ENCODE peak calls at places on chromosomes 1 and 21, in eight cellular contexts. One of them, this sample, is unnamed.

GRCh38 chr1:96651517-96651916 is 70.1 kb upstream of the PTBP2 start:
- DNase-seq in upper lobe of right lung: no peak
- DNase-seq in left lung: no peak
- DNase-seq in dorsolateral prefrontal cortex: no peak
- DNase-seq in HepG2: peak
- DNase-seq in glutamatergic neuron: no peak
- DNase-seq in mucosa of descending colon: no peak
- DNase-seq in progenitor cell of endocrine pancreas: no peak
- DNase-seq in this sample: no peak

GRCh38 chr1:2253036-2253796 is 25.1 kb downstream of the SKI start:
- DNase-seq in HepG2: no peak
- DNase-seq in progenitor cell of endocrine pancreas: no peak
- DNase-seq in glutamatergic neuron: peak
- DNase-seq in left lung: no peak
- DNase-seq in mucosa of descending colon: peak
- DNase-seq in upper lobe of right lung: no peak
- DNase-seq in dorsolateral prefrontal cortex: no peak
- DNase-seq in this sample: no peak

GRCh38 chr21:29332461-29333354 is 34.0 kb downstream of the BACH1 start:
- DNase-seq in HepG2: no peak
- DNase-seq in left lung: no peak
- DNase-seq in dorsolateral prefrontal cortex: no peak
- DNase-seq in glutamatergic neuron: no peak
- DNase-seq in mucosa of descending colon: no peak
- DNase-seq in upper lobe of right lung: no peak
- DNase-seq in progenitor cell of endocrine pancreas: no peak
- DNase-seq in this sample: no peak

GRCh38 chr1:36223373-36223995 is 759 bp upstream of the THRAP3 start:
- DNase-seq in mucosa of descending colon: no peak
- DNase-seq in left lung: no peak
- DNase-seq in HepG2: no peak
- DNase-seq in glutamatergic neuron: no peak
- DNase-seq in upper lobe of right lung: no peak
- DNase-seq in progenitor cell of endocrine pancreas: no peak
- DNase-seq in dorsolateral prefrontal cortex: no peak
- DNase-seq in this sample: no peak

GRCh38 chr1:82485591-82486369 is 685.0 kb downstream of the ADGRL2 start:
- DNase-seq in HepG2: no peak
- DNase-seq in progenitor cell of endocrine pancreas: no peak
- DNase-seq in upper lobe of right lung: no peak
- DNase-seq in glutamatergic neuron: no peak
- DNase-seq in mucosa of descending colon: no peak
- DNase-seq in left lung: peak
- DNase-seq in dorsolateral prefrontal cortex: peak
- DNase-seq in this sample: no peak

GRCh38 chr1:247906504-247907047 is 11.2 kb downstream of the OR2W3 start:
- DNase-seq in progenitor cell of endocrine pancreas: no peak
- DNase-seq in left lung: no peak
- DNase-seq in HepG2: no peak
- DNase-seq in mucosa of descending colon: no peak
- DNase-seq in upper lobe of right lung: no peak
- DNase-seq in glutamatergic neuron: no peak
- DNase-seq in dorsolateral prefrontal cortex: no peak
- DNase-seq in this sample: no peak

GRCh38 chr1:218585565-218586184 is 240.5 kb downstream of the TGFB2 start:
- DNase-seq in progenitor cell of endocrine pancreas: no peak
- DNase-seq in mucosa of descending colon: no peak
- DNase-seq in dorsolateral prefrontal cortex: no peak
- DNase-seq in left lung: no peak
- DNase-seq in HepG2: no peak
- DNase-seq in upper lobe of right lung: no peak
- DNase-seq in glutamatergic neuron: peak
- DNase-seq in this sample: no peak

GRCh38 chr1:179876289-179876715 is 1.3 kb downstream of the TOR1AIP2 start:
- DNase-seq in left lung: no peak
- DNase-seq in glutamatergic neuron: no peak
- DNase-seq in HepG2: peak
- DNase-seq in progenitor cell of endocrine pancreas: no peak
- DNase-seq in mucosa of descending colon: no peak
- DNase-seq in upper lobe of right lung: no peak
- DNase-seq in dorsolateral prefrontal cortex: no peak
- DNase-seq in this sample: no peak

DNA sequence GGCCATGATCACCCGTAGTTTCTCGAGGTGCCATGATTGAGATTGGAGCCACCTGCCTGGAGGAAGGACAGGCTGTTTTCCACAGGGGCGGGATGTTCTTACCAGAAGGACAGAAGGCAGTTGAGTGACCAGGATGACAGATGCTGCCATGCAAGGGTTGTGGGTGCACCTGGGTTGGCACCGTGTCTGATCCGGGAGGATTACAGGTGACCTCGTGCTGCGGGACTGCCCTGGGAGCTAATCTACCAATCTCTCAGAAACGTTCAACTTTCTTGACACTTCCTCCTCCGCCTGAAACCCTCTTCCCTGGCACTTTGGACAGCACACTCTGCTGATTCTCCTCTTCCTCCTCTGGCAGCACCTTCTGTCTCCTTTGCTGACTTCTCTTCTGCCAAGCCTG is 13.8 kb upstream of the SLC6A9 start:
- DNase-seq in progenitor cell of endocrine pancreas: no peak
- DNase-seq in left lung: no peak
- DNase-seq in upper lobe of right lung: no peak
- DNase-seq in glutamatergic neuron: no peak
- DNase-seq in HepG2: no peak
- DNase-seq in mucosa of descending colon: no peak
- DNase-seq in dorsolateral prefrontal cortex: no peak
- DNase-seq in this sample: no peak
- TF ChIP-seq CTCF in progenitor cell of endocrine pancreas: no peak
- TF ChIP-seq CTCF in left lung: no peak
- TF ChIP-seq CTCF in upper lobe of right lung: no peak
- TF ChIP-seq CTCF in glutamatergic neuron: no peak
- TF ChIP-seq CTCF in HepG2: no peak
- TF ChIP-seq CTCF in mucosa of descending colon: no peak
- TF ChIP-seq CTCF in dorsolateral prefrontal cortex: no peak
- TF ChIP-seq CTCF in this sample: no peak

DNA sequence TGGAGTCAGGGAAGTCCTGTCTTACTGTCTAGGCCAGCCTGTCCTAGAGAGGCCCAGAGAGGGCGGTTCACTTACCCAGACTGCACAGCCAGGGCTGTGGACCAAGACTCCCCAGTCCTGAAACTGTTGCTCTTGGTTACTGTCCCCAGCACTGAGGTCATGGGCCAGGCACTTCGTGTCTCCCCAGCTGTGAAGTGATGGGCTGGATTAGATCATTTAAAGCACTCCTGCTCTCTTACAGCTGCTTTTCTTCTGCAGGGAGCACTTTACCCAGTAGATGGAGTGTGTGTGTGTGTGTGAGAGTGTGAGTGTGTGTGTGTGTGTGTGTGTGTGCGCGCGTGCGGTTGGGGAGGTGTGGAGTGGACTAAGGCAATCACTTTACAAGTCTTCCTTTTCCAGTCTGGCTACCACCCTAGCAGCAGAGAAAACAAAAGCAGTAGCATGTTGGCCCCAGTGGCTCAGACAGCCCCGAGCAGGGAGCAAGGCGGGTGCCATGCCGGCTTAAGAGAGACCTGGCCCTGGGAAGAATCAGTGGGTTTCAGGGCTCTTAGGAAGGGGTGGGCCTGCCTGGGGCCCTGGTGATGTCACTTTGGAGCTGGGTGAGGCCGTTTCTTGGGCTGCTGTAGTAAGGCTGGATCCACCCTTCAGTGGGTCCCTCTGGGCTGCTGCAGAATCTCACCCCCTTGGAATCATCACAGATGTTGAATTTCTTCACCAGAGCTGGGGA is 2.4 kb downstream of the SPSB1 start:
- DNase-seq in mucosa of descending colon: peak
- DNase-seq in glutamatergic neuron: peak
- DNase-seq in upper lobe of right lung: no peak
- DNase-seq in dorsolateral prefrontal cortex: no peak
- DNase-seq in progenitor cell of endocrine pancreas: no peak
- DNase-seq in left lung: no peak
- DNase-seq in HepG2: no peak
- DNase-seq in this sample: no peak
- TF ChIP-seq CTCF in mucosa of descending colon: no peak
- TF ChIP-seq CTCF in glutamatergic neuron: no peak
- TF ChIP-seq CTCF in upper lobe of right lung: no peak
- TF ChIP-seq CTCF in dorsolateral prefrontal cortex: no peak
- TF ChIP-seq CTCF in progenitor cell of endocrine pancreas: no peak
- TF ChIP-seq CTCF in left lung: no peak
- TF ChIP-seq CTCF in HepG2: peak
- TF ChIP-seq CTCF in this sample: no peak

GRCh38 chr1:34916104-34916503 is 13.3 kb downstream of the DLGAP3 start:
- DNase-seq in upper lobe of right lung: no peak
- DNase-seq in left lung: no peak
- DNase-seq in mucosa of descending colon: no peak
- DNase-seq in progenitor cell of endocrine pancreas: no peak
- DNase-seq in dorsolateral prefrontal cortex: no peak
- DNase-seq in glutamatergic neuron: no peak
- DNase-seq in HepG2: no peak
- DNase-seq in this sample: no peak

GRCh38 chr1:34917017-34917416 is 12.4 kb downstream of the DLGAP3 start:
- DNase-seq in progenitor cell of endocrine pancreas: no peak
- DNase-seq in glutamatergic neuron: no peak
- DNase-seq in HepG2: no peak
- DNase-seq in upper lobe of right lung: no peak
- DNase-seq in left lung: no peak
- DNase-seq in mucosa of descending colon: no peak
- DNase-seq in dorsolateral prefrontal cortex: no peak
- DNase-seq in this sample: no peak

GRCh38 chr1:34915521-34915920 is 13.9 kb downstream of the DLGAP3 start:
- DNase-seq in left lung: no peak
- DNase-seq in progenitor cell of endocrine pancreas: no peak
- DNase-seq in glutamatergic neuron: no peak
- DNase-seq in dorsolateral prefrontal cortex: no peak
- DNase-seq in mucosa of descending colon: no peak
- DNase-seq in HepG2: no peak
- DNase-seq in upper lobe of right lung: no peak
- DNase-seq in this sample: no peak

GRCh38 chr1:34914958-34915357 is 14.5 kb downstream of the DLGAP3 start:
- DNase-seq in upper lobe of right lung: no peak
- DNase-seq in dorsolateral prefrontal cortex: no peak
- DNase-seq in glutamatergic neuron: no peak
- DNase-seq in mucosa of descending colon: no peak
- DNase-seq in progenitor cell of endocrine pancreas: no peak
- DNase-seq in HepG2: no peak
- DNase-seq in left lung: no peak
- DNase-seq in this sample: no peak

DNA sequence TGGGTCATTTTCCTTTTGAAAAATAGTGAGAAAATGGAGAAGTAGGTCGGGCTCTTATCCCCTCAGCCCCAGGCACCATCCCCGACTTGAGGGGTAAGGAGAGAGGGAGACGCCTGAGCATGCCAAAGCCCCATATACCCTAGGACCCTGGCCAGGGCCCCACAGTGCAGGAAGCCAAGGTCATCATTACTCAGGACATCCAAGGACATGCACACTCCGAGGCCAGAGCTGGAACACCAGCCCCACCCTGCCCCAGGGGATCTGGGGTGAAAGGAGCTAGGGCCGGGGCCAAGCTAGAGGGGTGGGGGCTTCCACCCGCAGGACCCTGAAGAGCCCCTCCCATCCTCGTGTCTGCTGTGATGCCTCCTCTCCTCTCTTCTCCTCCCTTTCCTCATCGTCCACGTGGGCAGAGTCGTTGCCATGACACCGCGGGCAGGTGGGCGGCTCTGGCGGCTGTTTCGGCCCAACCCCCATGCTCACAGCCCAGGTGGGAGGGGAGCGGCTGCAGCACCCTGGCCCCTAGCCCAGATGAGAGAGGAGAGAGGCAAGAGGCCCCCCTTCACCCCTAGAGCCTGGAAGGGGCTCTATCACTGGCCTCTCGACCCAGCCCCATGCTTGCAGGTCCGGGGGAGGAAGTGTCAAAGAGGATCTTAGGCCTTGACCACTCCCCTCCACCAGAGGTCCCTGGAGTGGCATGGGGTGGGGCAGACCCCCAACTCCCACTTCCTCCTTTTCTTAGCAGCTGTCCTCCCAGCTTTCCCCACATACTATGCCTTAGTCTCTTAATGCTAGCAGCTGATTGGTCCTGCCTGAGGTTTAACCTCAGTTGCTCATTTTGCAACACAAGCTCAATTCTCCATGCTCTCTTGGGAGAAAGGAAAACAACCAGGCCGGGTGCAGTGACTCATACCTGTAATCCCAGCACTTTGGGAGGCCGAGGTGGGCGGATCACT is 10.6 kb downstream of the DLGAP3 start:
- DNase-seq in glutamatergic neuron: peak
- DNase-seq in dorsolateral prefrontal cortex: peak
- DNase-seq in upper lobe of right lung: no peak
- DNase-seq in left lung: no peak
- DNase-seq in progenitor cell of endocrine pancreas: no peak
- DNase-seq in mucosa of descending colon: no peak
- DNase-seq in HepG2: no peak
- DNase-seq in this sample: no peak
- TF ChIP-seq CTCF in glutamatergic neuron: no peak
- TF ChIP-seq CTCF in dorsolateral prefrontal cortex: no peak
- TF ChIP-seq CTCF in upper lobe of right lung: no peak
- TF ChIP-seq CTCF in left lung: no peak
- TF ChIP-seq CTCF in progenitor cell of endocrine pancreas: no peak
- TF ChIP-seq CTCF in mucosa of descending colon: no peak
- TF ChIP-seq CTCF in HepG2: no peak
- TF ChIP-seq CTCF in this sample: no peak

GRCh38 chr1:176847052-176847451 is 317.5 kb downstream of the ASTN1 start:
- DNase-seq in mucosa of descending colon: no peak
- DNase-seq in dorsolateral prefrontal cortex: no peak
- DNase-seq in HepG2: no peak
- DNase-seq in upper lobe of right lung: no peak
- DNase-seq in progenitor cell of endocrine pancreas: no peak
- DNase-seq in glutamatergic neuron: no peak
- DNase-seq in left lung: no peak
- DNase-seq in this sample: no peak

GRCh38 chr1:176837708-176838107 is 326.8 kb downstream of the ASTN1 start:
- DNase-seq in glutamatergic neuron: no peak
- DNase-seq in progenitor cell of endocrine pancreas: no peak
- DNase-seq in HepG2: no peak
- DNase-seq in left lung: no peak
- DNase-seq in dorsolateral prefrontal cortex: no peak
- DNase-seq in mucosa of descending colon: no peak
- DNase-seq in upper lobe of right lung: no peak
- DNase-seq in this sample: no peak

GRCh38 chr1:176849281-176849680 is 315.2 kb downstream of the ASTN1 start:
- DNase-seq in mucosa of descending colon: no peak
- DNase-seq in left lung: no peak
- DNase-seq in glutamatergic neuron: no peak
- DNase-seq in HepG2: no peak
- DNase-seq in progenitor cell of endocrine pancreas: no peak
- DNase-seq in upper lobe of right lung: no peak
- DNase-seq in dorsolateral prefrontal cortex: no peak
- DNase-seq in this sample: no peak

DNA sequence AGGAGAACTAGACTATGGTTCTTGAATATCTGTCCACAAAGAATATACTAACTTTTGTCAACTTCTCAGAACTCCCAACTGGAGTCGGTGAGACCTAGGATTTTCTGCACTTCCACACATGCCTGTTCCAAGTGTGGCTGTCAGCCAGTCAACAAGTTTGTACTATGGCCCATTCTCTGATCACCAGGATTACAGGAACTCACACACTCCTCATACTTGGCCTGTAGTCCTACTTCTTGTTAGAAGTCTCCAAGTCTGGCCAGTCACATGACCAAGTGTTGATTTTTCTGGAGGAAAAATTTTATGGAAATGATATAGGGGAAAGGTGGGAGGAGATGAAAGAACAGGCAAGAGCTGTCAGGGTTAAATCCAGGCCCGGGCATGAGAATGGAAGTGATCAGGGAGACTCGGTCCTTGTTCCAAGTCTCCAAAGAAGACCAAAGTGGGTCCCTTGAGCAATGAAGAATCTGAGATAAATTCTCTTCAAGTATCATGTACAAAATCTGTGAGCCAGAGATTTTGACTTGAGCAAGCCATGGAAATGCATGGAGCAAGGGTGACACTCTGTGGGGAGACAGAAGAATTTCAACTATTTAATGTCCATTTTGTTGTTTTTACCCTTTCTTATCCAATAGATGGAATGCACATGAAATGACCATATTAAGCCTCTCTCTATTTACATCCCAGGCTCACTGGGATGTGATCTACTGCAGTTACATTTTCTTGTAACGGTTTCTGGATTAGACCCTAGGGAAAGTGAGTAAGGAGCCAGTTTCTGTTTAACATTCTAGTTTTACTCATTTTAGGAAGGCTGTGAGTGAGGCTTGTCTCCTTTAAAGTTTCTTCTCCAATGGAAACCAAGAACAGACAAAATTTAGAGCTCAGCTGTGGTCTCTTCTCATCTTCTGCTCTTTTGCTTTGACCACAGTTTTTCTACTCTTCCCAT is 320.9 kb downstream of the ASTN1 start:
- DNase-seq in upper lobe of right lung: no peak
- DNase-seq in dorsolateral prefrontal cortex: no peak
- DNase-seq in left lung: no peak
- DNase-seq in progenitor cell of endocrine pancreas: peak
- DNase-seq in HepG2: peak
- DNase-seq in glutamatergic neuron: peak
- DNase-seq in mucosa of descending colon: no peak
- DNase-seq in this sample: no peak
- TF ChIP-seq CTCF in upper lobe of right lung: peak
- TF ChIP-seq CTCF in dorsolateral prefrontal cortex: peak
- TF ChIP-seq CTCF in left lung: peak
- TF ChIP-seq CTCF in progenitor cell of endocrine pancreas: peak
- TF ChIP-seq CTCF in HepG2: peak
- TF ChIP-seq CTCF in glutamatergic neuron: peak
- TF ChIP-seq CTCF in mucosa of descending colon: no peak
- TF ChIP-seq CTCF in this sample: no peak

This sample was measured in natural killer cell.